ENCODE peak calls at places on chromosomes 5 and 9, in five cellular contexts. One of them, this sample, is unnamed.

GRCh38 chr9:6428940-6429889 is 16.2 kb downstream of the UHRF2 start:
- DNase-seq in K562: no peak
- DNase-seq in HCT116: no peak
- DNase-seq in SK-N-SH: no peak
- DNase-seq in NT2/D1: no peak
- DNase-seq in this sample: no peak

GRCh38 chr5:107370569-107370968 is 300.2 kb downstream of the EFNA5 start:
- DNase-seq in NT2/D1: no peak
- DNase-seq in K562: no peak
- DNase-seq in HCT116: no peak
- DNase-seq in SK-N-SH: no peak
- DNase-seq in this sample: no peak

GRCh38 chr5:155728146-155728856 is 598.7 kb upstream of the SGCD start:
- DNase-seq in SK-N-SH: peak
- DNase-seq in K562: no peak
- DNase-seq in NT2/D1: peak
- DNase-seq in HCT116: no peak
- DNase-seq in this sample: no peak

GRCh38 chr9:15578719-15579118 is 25.9 kb downstream of the CCDC171 start:
- DNase-seq in K562: no peak
- DNase-seq in SK-N-SH: no peak
- DNase-seq in HCT116: no peak
- DNase-seq in NT2/D1: no peak
- DNase-seq in this sample: no peak

GRCh38 chr5:74624931-74625505 is 15.5 kb downstream of the ENC1 start:
- DNase-seq in K562: no peak
- DNase-seq in NT2/D1: no peak
- DNase-seq in HCT116: no peak
- DNase-seq in SK-N-SH: no peak
- DNase-seq in this sample: no peak

GRCh38 chr5:142385194-142385593 is 60.4 kb upstream of the SPRY4 start:
- DNase-seq in HCT116: no peak
- DNase-seq in K562: no peak
- DNase-seq in SK-N-SH: no peak
- DNase-seq in NT2/D1: no peak
- DNase-seq in this sample: no peak

GRCh38 chr9:35675732-35676392 is 2.1 kb downstream of the CA9 start:
- DNase-seq in HCT116: no peak
- DNase-seq in NT2/D1: peak
- DNase-seq in SK-N-SH: peak
- DNase-seq in K562: no peak
- DNase-seq in this sample: no peak

GRCh38 chr9:17942498-17942897 is 363.6 kb downstream of the SH3GL2 start:
- DNase-seq in HCT116: no peak
- DNase-seq in K562: no peak
- DNase-seq in SK-N-SH: no peak
- DNase-seq in NT2/D1: no peak
- DNase-seq in this sample: no peak

GRCh38 chr5:145433077-145433476 is 402.1 kb downstream of the PRELID2 start:
- DNase-seq in K562: no peak
- DNase-seq in HCT116: no peak
- DNase-seq in NT2/D1: no peak
- DNase-seq in SK-N-SH: no peak
- DNase-seq in this sample: no peak

GRCh38 chr5:134567651-134568338 is 42.3 kb downstream of the JADE2 start:
- DNase-seq in NT2/D1: no peak
- DNase-seq in HCT116: no peak
- DNase-seq in K562: no peak
- DNase-seq in SK-N-SH: no peak
- DNase-seq in this sample: no peak

GRCh38 chr5:92518318-92518913 is 1062.6 kb downstream of the NR2F1-AS1 start:
- DNase-seq in SK-N-SH: peak
- DNase-seq in K562: peak
- DNase-seq in HCT116: peak
- DNase-seq in NT2/D1: no peak
- DNase-seq in this sample: no peak

GRCh38 chr9:128420651-128421473 is at the start of gene CERCAM:
- DNase-seq in HCT116: no peak
- DNase-seq in SK-N-SH: peak
- DNase-seq in K562: peak
- DNase-seq in NT2/D1: no peak
- DNase-seq in this sample: peak

GRCh38 chr5:177098772-177099152 is 12.0 kb downstream of the FGFR4 start:
- DNase-seq in SK-N-SH: no peak
- DNase-seq in HCT116: no peak
- DNase-seq in K562: no peak
- DNase-seq in NT2/D1: no peak
- DNase-seq in this sample: no peak

GRCh38 chr9:110143969-110144545 is 63.9 kb downstream of the C9orf152 start:
- DNase-seq in K562: no peak
- DNase-seq in NT2/D1: no peak
- DNase-seq in HCT116: no peak
- DNase-seq in SK-N-SH: no peak
- DNase-seq in this sample: no peak

GRCh38 chr5:150599281-150599680 is 41.2 kb upstream of the SYNPO start:
- DNase-seq in HCT116: no peak
- DNase-seq in SK-N-SH: no peak
- DNase-seq in K562: no peak
- DNase-seq in NT2/D1: no peak
- DNase-seq in this sample: no peak

GRCh38 chr5:150596826-150597225 is 43.6 kb upstream of the SYNPO start:
- DNase-seq in SK-N-SH: no peak
- DNase-seq in HCT116: no peak
- DNase-seq in NT2/D1: no peak
- DNase-seq in K562: no peak
- DNase-seq in this sample: no peak

GRCh38 chr5:150596313-150596712 is 44.1 kb upstream of the SYNPO start:
- DNase-seq in SK-N-SH: peak
- DNase-seq in HCT116: no peak
- DNase-seq in K562: peak
- DNase-seq in NT2/D1: no peak
- DNase-seq in this sample: no peak

GRCh38 chr5:150598821-150599273 is 41.6 kb upstream of the SYNPO start:
- DNase-seq in HCT116: no peak
- DNase-seq in SK-N-SH: no peak
- DNase-seq in K562: no peak
- DNase-seq in NT2/D1: no peak
- DNase-seq in this sample: no peak

DNA sequence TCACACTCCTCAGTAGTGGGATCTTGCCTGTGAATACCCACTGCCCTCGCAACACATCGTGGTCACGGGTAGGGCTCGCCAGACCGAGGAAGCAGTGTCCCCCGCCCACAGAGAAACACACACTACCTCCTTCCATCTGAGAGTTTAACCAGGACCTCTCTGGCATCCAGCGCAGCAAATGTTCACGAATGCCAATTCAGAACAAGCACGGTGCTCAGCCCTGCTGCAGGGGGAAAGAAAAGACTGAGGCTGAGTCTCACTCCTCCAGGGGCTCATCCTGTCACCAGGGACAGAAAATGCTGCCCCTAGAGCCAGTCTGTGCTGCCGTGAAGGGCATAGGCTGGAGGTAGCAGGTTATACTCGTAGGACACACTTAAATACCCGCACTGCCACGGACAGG is 42.4 kb upstream of the SYNPO start:
- DNase-seq in K562: no peak
- DNase-seq in HCT116: no peak
- DNase-seq in NT2/D1: no peak
- DNase-seq in SK-N-SH: no peak
- DNase-seq in this sample: no peak
- TF ChIP-seq YY1 in K562: no peak
- TF ChIP-seq YY1 in HCT116: no peak
- TF ChIP-seq YY1 in NT2/D1: no peak
- TF ChIP-seq YY1 in SK-N-SH: no peak
- TF ChIP-seq YY1 in this sample: no peak

GRCh38 chr9:32552172-32552872 is at the start of the genes SMIM27 and TOPORS:
- DNase-seq in K562: peak
- DNase-seq in NT2/D1: peak
- DNase-seq in HCT116: peak
- DNase-seq in SK-N-SH: peak
- DNase-seq in this sample: peak

GRCh38 chr9:32550609-32551490 is 1.3 kb upstream of the SMIM27 start:
- DNase-seq in NT2/D1: peak
- DNase-seq in SK-N-SH: peak
- DNase-seq in K562: peak
- DNase-seq in HCT116: peak
- DNase-seq in this sample: peak

GRCh38 chr9:32550046-32550608 is 2.0 kb upstream of the SMIM27 start:
- DNase-seq in K562: no peak
- DNase-seq in NT2/D1: no peak
- DNase-seq in SK-N-SH: peak
- DNase-seq in HCT116: no peak
- DNase-seq in this sample: no peak

GRCh38 chr9:32551491-32552049 is 557 bp upstream of the SMIM27 start:
- DNase-seq in HCT116: peak
- DNase-seq in K562: peak
- DNase-seq in NT2/D1: no peak
- DNase-seq in SK-N-SH: peak
- DNase-seq in this sample: no peak

DNA sequence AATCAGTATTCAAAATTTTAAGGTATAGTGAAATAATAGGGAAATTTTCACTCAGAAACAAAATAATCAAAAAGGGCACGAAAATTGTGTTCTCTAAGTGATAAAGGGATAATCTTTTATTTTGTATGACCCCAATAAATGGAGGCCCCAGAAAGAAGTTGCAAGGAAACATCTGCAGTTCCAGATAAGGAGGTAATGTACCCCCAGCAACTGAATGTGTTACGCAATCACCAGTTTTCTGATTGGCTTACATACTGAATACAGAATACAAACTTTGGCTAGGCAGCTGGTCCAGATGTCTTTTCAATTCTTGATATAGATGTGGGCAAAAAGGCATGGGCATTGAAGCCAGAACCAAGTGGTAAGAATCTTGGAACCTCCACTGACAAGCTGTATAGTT is 1.7 kb upstream of the TOPORS start:
- DNase-seq in HCT116: no peak
- DNase-seq in K562: peak
- DNase-seq in SK-N-SH: no peak
- DNase-seq in NT2/D1: no peak
- DNase-seq in this sample: no peak
- TF ChIP-seq YY1 in HCT116: no peak
- TF ChIP-seq YY1 in K562: no peak
- TF ChIP-seq YY1 in SK-N-SH: no peak
- TF ChIP-seq YY1 in NT2/D1: no peak
- TF ChIP-seq YY1 in this sample: no peak

DNA sequence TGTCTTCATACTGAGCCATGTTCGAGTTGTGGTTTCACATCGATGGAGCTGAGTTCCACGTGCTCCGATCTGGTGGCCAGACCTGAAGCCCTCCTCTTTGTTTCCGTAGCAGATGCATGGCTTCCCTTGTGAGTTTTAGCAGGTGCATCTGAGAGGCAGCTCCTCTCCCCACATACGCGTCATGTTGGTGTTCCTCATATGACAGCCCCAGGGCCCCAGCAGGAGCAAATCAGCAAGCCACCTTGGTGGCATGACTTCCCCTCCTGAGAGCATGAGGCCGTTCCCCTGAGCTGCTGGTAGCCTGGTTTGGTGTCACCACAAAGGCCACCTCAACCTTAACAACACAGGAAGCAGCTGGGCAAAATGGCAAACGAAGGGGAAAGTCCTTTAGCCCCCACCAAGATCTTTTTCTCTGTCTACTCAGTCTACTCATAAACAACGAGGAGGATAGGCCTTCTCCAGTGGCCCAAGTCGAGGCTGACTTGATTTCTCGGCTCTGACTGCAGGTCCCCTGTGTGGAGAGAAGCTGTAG is 5.9 kb downstream of the CYFIP2 start:
- DNase-seq in HCT116: no peak
- DNase-seq in SK-N-SH: no peak
- DNase-seq in NT2/D1: no peak
- DNase-seq in K562: no peak
- DNase-seq in this sample: no peak
- TF ChIP-seq YY1 in HCT116: no peak
- TF ChIP-seq YY1 in SK-N-SH: no peak
- TF ChIP-seq YY1 in NT2/D1: no peak
- TF ChIP-seq YY1 in K562: no peak
- TF ChIP-seq YY1 in this sample: no peak

DNA sequence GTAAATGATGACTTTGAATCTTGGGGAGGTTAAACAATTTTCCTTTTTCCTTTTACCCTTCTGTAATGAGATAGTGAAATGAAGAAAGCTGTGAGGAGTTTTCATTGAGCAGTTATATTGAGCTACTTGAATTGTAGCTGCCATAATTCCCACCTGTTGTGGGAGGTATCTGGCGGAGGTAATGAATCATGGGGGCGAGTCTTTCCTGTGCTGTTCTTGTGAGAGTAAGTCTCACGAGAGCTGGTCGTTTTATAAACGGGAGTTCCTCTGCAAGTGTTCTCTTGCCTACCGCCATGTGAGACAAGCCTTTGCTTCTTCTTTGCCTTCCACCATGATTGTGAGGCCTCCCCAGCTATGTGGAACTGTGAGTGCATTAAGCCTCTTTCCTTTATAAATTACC is 258.4 kb downstream of the FER start:
- DNase-seq in NT2/D1: no peak
- DNase-seq in SK-N-SH: no peak
- DNase-seq in HCT116: no peak
- DNase-seq in K562: no peak
- DNase-seq in this sample: no peak
- TF ChIP-seq YY1 in NT2/D1: no peak
- TF ChIP-seq YY1 in SK-N-SH: no peak
- TF ChIP-seq YY1 in HCT116: no peak
- TF ChIP-seq YY1 in K562: no peak
- TF ChIP-seq YY1 in this sample: no peak